ENCODE peak calls at places on chromosomes 13 and 19, in six cellular contexts. G is breast epithelium, A is spleen, H is adipocyte, D is IMR-90, I is DND-41. R is an unnamed sample.

GRCh38 chr19:41353466-41354342 is at the start of gene TGFB1:
- DNase-seq in G (peak; percentile 57), A (peak; percentile 99), I (peak; percentile 92), D (peak; percentile 87), H (peak; percentile 96), R (peak; percentile 93)

GRCh38 chr19:42496551-42497133 is 31.6 kb downstream of the CEACAM1 start:
- DNase-seq in I (no peak), G (no peak), A (no peak), H (no peak), D (no peak), R (no peak)

GRCh38 chr13:33740134-33740538 is 77.8 kb upstream of the RFC3 start:
- DNase-seq in H (peak; percentile 70), G (no peak), I (no peak), D (peak; percentile 32), A (no peak), R (no peak)

GRCh38 chr13:80877209-80877943 is 536.5 kb upstream of the SPRY2 start:
- DNase-seq in I (no peak), A (no peak), H (no peak), D (no peak), G (no peak), R (no peak)

GRCh38 chr13:30924726-30925125 is 7.7 kb upstream of the TEX26 start:
- DNase-seq in D (no peak), H (no peak), A (no peak), I (no peak), G (no peak), R (no peak)

GRCh38 chr13:96053003-96053703 is at the start of gene UGGT2:
- DNase-seq in I (no peak), G (peak; percentile 88), A (peak; percentile 94), D (peak; percentile 94), H (peak; percentile 98), R (no peak)

GRCh38 chr13:99481357-99481756 is 19.9 kb upstream of the TM9SF2 start:
- DNase-seq in D (no peak), H (no peak), A (no peak), G (no peak), I (no peak), R (no peak)

GRCh38 chr13:26719356-26719945 is 41.1 kb downstream of the GPR12 start:
- DNase-seq in A (no peak), I (peak; percentile 35), H (peak; percentile 1), G (no peak), D (peak; percentile 4), R (no peak)

GRCh38 chr13:73212482-73212881 is 153.7 kb downstream of the KLF5 start:
- DNase-seq in A (no peak), I (peak; percentile 37), D (no peak), G (no peak), H (no peak), R (no peak)

GRCh38 chr13:64239372-64239771 is 2823.7 kb upstream of the PCDH20 start:
- DNase-seq in H (peak; percentile 47), I (no peak), D (peak; percentile 70), A (no peak), G (no peak), R (no peak)

GRCh38 chr13:101451641-101452040 is 834 bp upstream of the ITGBL1 start:
- DNase-seq in D (no peak), H (no peak), A (no peak), I (no peak), G (no peak), R (no peak)

GRCh38 chr13:110109910-110110309 is 197.0 kb downstream of the COL4A1 start:
- DNase-seq in A (no peak), H (peak; percentile 83), D (peak; percentile 95), I (no peak), G (no peak), R (no peak)

GRCh38 chr13:72504026-72504925 is 223.2 kb downstream of the MZT1 start:
- DNase-seq in D (no peak), A (no peak), H (peak; percentile 57), G (no peak), I (no peak), R (no peak)

GRCh38 chr19:56333506-56333905 is 18.9 kb upstream of the ZSCAN5A start:
- DNase-seq in A (no peak), G (no peak), H (peak; percentile 54), I (peak; percentile 51), D (peak; percentile 56), R (peak; percentile 40)

GRCh38 chr13:42047561-42048322 is 706 bp upstream of the DGKH start:
- DNase-seq in I (peak; percentile 45), H (peak; percentile 80), A (peak; percentile 80), D (peak; percentile 70), G (peak; percentile 22), R (peak; percentile 32)

GRCh38 chr13:79946556-79946955 is 394.4 kb downstream of the SPRY2 start:
- DNase-seq in D (no peak), H (no peak), I (no peak), A (no peak), G (no peak), R (no peak)

GRCh38 chr19:42069619-42070293 is at the start of gene GRIK5:
- DNase-seq in D (no peak), G (no peak), A (no peak), H (peak; percentile 7), I (no peak), R (no peak)

GRCh38 chr13:57813641-57814040 is 182.1 kb downstream of the PCDH17 start:
- DNase-seq in I (no peak), D (no peak), G (no peak), A (no peak), H (no peak), R (no peak)

GRCh38 chr19:5843295-5843927 is 3.9 kb upstream of the FUT6 start:
- DNase-seq in I (no peak), H (no peak), D (no peak), G (no peak), A (no peak), R (no peak)

GRCh38 chr19:5838437-5839311 is 828 bp downstream of the FUT6 start:
- DNase-seq in H (no peak), A (no peak), D (no peak), I (no peak), G (no peak), R (no peak)

GRCh38 chr19:5844456-5845433 is 5.2 kb upstream of the FUT6 start:
- DNase-seq in I (no peak), A (no peak), D (no peak), G (no peak), H (no peak), R (no peak)

GRCh38 chr19:5837768-5838364 is 1.6 kb downstream of the FUT6 start:
- DNase-seq in D (no peak), A (no peak), I (no peak), G (no peak), H (no peak), R (no peak)

DNA sequence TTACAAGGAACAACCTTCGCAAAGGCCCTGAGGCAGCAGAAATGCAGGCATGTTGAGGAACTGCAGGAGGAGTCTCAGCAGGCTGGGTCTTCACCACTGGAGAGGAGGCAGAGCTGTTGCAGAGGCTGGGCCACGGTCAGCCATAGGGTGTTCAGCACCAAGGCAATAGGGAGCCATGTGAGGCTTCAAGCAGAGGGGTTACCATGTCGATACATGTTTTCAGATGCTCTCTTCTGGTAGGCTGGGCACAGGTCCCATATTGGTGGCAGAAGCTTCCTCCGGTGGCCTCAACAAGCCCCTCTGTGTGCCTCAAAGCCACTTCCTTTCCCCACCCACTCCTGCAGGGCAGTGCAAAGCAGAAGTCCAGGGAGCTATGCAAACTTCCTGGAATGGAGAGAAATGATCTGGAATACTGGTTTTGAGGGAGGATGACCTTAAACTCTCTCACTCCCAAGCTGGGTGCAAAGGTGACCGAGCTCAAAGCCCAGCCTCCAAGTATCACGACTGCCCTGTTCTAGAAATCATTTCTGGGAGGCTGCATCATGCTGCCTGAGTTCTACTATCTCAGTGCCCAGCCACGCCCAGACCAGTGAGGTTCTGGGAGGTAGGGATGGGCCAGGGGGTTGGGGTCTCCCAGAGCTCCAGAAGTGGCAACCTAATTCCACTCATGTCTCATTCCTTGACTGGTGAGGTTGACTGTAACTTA is at the start of gene FUT6:
- DNase-seq in G (no peak), I (no peak), H (no peak), D (no peak), A (no peak), R (no peak)
- H3K4me3 ChIP-seq in G (no peak within 1 kb of the TSS), I (no peak within 1 kb of the TSS), H (no peak within 1 kb of the TSS), D (no peak within 1 kb of the TSS), A (no peak within 1 kb of the TSS), R (no peak within 1 kb of the TSS)

DNA sequence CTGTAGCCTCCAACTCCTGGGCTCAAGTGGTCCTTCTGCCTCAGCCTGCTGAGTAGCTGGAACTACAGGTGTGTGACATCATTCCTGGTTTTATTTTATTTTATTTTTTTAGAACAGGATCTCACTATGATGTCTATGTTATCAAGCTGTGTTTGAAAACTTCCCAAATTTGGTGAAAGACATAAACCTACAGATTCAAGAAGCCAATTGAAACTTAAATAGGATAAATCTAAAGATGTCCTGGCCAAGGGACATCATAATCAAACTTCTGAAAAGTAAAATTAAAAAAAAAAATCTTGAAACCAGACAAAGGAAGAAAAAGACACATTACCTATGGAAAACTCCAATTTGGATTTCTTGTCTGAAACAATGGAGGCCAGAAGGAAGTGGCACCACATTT is 23.1 kb upstream of the PDX1 start:
- DNase-seq in D (no peak), A (no peak), I (no peak), H (no peak), G (no peak), R (no peak)
- H3K27me3 ChIP-seq in D (no peaks in the 10 kb centered on the region), A (peaks cover 56% of the 10 kb centered on the region), I (peaks cover 6% of the 10 kb centered on the region), H (peaks cover under 1% of the 10 kb centered on the region), G (no peaks in the 10 kb centered on the region), R (peaks cover 9% of the 10 kb centered on the region)

GRCh38 chr19:3178973-3179738 is 587 bp downstream of the S1PR4 start:
- DNase-seq in A (no peak), D (no peak), G (no peak), I (no peak), H (no peak), R (no peak)
- H3K4me3 ChIP-seq in A (peak overlapping the region; percentile 72), D (no peak overlapping the region), G (peak overlapping the region; percentile 51), I (peak overlapping the region; percentile 82), H (no peak overlapping the region), R (peak overlapping the region; percentile 90)

GRCh38 chr13:112911285-112911701 is 57.7 kb upstream of the MCF2L start:
- DNase-seq in I (no peak), D (no peak), A (no peak), H (no peak), G (no peak), R (no peak)

GRCh38 chr13:112910616-112911280 is 58.3 kb upstream of the MCF2L start:
- DNase-seq in A (no peak), H (no peak), I (no peak), G (no peak), D (no peak), R (no peak)

GRCh38 chr13:112910016-112910415 is 59.0 kb upstream of the MCF2L start:
- DNase-seq in H (no peak), D (no peak), I (no peak), G (no peak), A (no peak), R (no peak)

GRCh38 chr13:112911883-112912282 is 57.1 kb upstream of the MCF2L start:
- DNase-seq in A (no peak), D (no peak), I (no peak), H (no peak), G (no peak), R (no peak)

GRCh38 chr13:112912726-112913440 is 56.1 kb upstream of the MCF2L start:
- DNase-seq in D (no peak), A (no peak), I (no peak), H (no peak), G (no peak), R (no peak)
- H3K27me3 ChIP-seq in D (peaks cover 61% of the 10 kb centered on the region), A (peaks cover 9% of the 10 kb centered on the region), I (peaks cover 12% of the 10 kb centered on the region), H (peaks cover 73% of the 10 kb centered on the region), G (no peaks in the 10 kb centered on the region), R (no peaks in the 10 kb centered on the region)

R was measured in CD4-positive, alpha-beta memory T cell.